ENCODE peak calls at places on chromosomes 16 and 17, in ten cellular contexts. D is substantia nigra; K is left ventricle myocardium inferior; X is right atrium auricular region; H is naive thymus-derived CD4-positive, alpha-beta T cell; I is Peyer's patch; N is neural progenitor cell; E is GM23338; B is ascending aorta; U is psoas muscle. T is an unnamed sample.

GRCh38 chr17:31627960-31628359 is 231.1 kb downstream of the COPRS start:
- DNase-seq in D (no peak), K (no peak), X (no peak), H (no peak), I (no peak), N (no peak), E (no peak), B (no peak), U (no peak), T (no peak)

GRCh38 chr16:23835390-23836077 is at the start of gene PRKCB:
- DNase-seq in D (peak), K (peak), X (no peak), H (peak), I (peak), N (peak), E (peak), B (peak), U (peak), T (peak)

GRCh38 chr16:84324439-84325262 is 30.0 kb downstream of the WFDC1 start:
- DNase-seq in D (no peak), K (no peak), X (no peak), H (no peak), I (no peak), N (no peak), E (no peak), B (no peak), U (no peak), T (no peak)

GRCh38 chr16:61246592-61246991 is 789.6 kb downstream of the CDH8 start:
- DNase-seq in D (no peak), K (no peak), X (no peak), H (no peak), I (no peak), N (no peak), E (no peak), B (no peak), U (no peak), T (no peak)

GRCh38 chr16:88301886-88302285 is 80.9 kb upstream of the ZNF469 start:
- DNase-seq in D (no peak), K (no peak), X (no peak), H (no peak), I (no peak), N (no peak), E (no peak), B (no peak), U (peak), T (no peak)

GRCh38 chr17:79835953-79836951 is 3.0 kb downstream of the CBX4 start:
- DNase-seq in D (no peak), K (no peak), X (no peak), H (no peak), I (peak), N (peak), E (peak), B (no peak), U (no peak), T (peak)

GRCh38 chr16:30893744-30894539 is at the start of gene BCL7C:
- DNase-seq in D (peak), K (peak), X (peak), H (peak), I (peak), N (peak), E (peak), B (peak), U (peak), T (peak)

GRCh38 chr16:1960665-1961630 is 1.6 kb downstream of the NDUFB10 start:
- DNase-seq in D (no peak), K (no peak), X (no peak), H (no peak), I (no peak), N (peak), E (no peak), B (no peak), U (no peak), T (no peak)

GRCh38 chr16:64826374-64826773 is 295.5 kb downstream of the CDH11 start:
- DNase-seq in D (no peak), K (no peak), X (no peak), H (no peak), I (no peak), N (no peak), E (no peak), B (no peak), U (no peak), T (peak)

GRCh38 chr17:75819116-75819515 is 25.1 kb downstream of the UNC13D start:
- DNase-seq in D (no peak), K (no peak), X (no peak), H (no peak), I (no peak), N (no peak), E (no peak), B (no peak), U (peak), T (no peak)

GRCh38 chr17:17097763-17098345 is 55.6 kb downstream of the MPRIP start:
- DNase-seq in D (no peak), K (no peak), X (no peak), H (no peak), I (peak), N (no peak), E (no peak), B (no peak), U (peak), T (no peak)
- H3K27ac ChIP-seq in D (no peak), K (peak), X (peak), H (no peak), I (peak), N (peak), E (peak), B (peak), U (peak), T (peak)

GRCh38 chr16:5035909-5036227 is 2.1 kb upstream of the NAGPA start:
- DNase-seq in D (no peak), K (no peak), X (no peak), H (no peak), I (no peak), N (no peak), E (no peak), B (no peak), U (no peak), T (no peak)

GRCh38 chr16:5032748-5033167 is 977 bp downstream of the NAGPA start:
- DNase-seq in D (no peak), K (no peak), X (no peak), H (no peak), I (peak), N (no peak), E (no peak), B (no peak), U (peak), T (no peak)

GRCh38 chr16:5033256-5034166 is at the start of gene NAGPA:
- DNase-seq in D (peak), K (peak), X (peak), H (peak), I (peak), N (peak), E (peak), B (peak), U (peak), T (peak)

GRCh38 chr16:5034167-5034523 is 410 bp upstream of the NAGPA start:
- DNase-seq in D (no peak), K (no peak), X (no peak), H (no peak), I (no peak), N (no peak), E (no peak), B (no peak), U (no peak), T (no peak)

GRCh38 chr16:5036228-5037156 is 2.8 kb upstream of the NAGPA start:
- DNase-seq in D (no peak), K (no peak), X (no peak), H (no peak), I (peak), N (no peak), E (peak), B (no peak), U (peak), T (no peak)
- H3K27ac ChIP-seq in D (no peak), K (no peak), X (no peak), H (no peak), I (no peak), N (no peak), E (peak), B (no peak), U (no peak), T (no peak)

DNA sequence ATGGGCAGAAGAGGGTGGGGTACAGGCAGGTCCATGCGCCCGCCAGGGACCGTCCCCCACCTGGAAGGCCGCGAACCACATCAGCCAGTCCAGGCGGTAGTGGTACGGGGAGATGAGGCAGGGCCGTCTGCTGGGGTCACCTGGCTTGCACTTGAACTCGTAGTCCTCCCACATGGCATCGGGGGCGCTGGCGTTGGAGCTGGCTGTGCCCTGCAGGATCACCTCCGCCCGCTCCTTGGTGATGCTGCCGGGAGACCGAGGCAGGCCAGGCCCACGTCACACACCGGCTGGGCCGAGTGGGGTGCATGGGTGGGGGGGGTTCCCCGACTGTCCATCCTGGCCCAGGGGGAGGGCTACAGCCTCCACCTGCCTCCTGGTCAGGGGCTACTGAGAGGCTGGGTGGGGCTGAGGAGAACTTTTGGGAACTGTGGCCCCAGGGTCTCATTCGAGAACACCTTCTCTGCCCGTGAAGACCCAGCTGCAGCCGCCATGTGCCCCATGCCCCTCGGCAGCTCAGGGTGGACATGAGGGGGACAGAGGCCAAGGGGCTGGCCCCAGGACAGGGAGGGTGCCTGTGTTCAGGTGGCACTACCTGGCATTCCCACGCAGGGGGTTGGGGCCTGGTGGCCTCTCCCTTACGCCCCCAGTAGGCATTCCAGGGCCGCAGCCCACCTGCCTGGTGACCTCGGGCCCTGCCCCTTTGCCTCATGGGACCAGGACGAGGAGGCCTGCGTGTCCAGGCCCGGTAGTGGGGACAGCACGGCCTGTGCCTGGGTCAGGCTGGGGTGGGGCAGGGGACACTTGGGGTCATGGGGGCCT is 69.5 kb upstream of the GNG13 start:
- DNase-seq in D (no peak), K (no peak), X (no peak), H (no peak), I (no peak), N (no peak), E (no peak), B (no peak), U (peak), T (no peak)
- H3K27ac ChIP-seq in D (no peak), K (no peak), X (no peak), H (no peak), I (no peak), N (no peak), E (no peak), B (no peak), U (no peak), T (no peak)

DNA sequence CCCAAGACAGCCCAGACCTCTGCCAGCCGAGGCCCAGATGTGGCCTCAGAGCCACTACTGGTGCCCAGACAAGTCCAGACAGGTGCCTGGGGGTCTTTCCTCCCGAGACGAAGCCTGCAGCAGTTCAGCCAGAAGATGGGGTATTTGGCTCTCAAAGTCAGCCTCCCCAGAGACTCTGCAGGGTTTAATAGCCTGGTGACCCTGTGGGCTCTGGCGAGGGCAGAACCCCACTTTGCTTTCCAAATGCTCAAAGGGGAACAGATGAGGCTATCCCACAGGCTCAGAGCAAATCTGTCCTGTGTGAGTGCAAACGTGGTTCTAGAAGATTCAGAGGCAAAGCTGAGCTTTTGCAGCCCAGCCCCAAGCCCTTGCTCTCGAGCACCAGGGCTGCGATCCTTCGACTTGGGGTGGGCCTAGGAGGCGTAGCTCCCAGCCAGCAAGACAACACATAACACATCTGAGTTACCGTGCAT is 236.0 kb downstream of the MRTFB start:
- DNase-seq in D (peak), K (no peak), X (no peak), H (no peak), I (no peak), N (peak), E (peak), B (no peak), U (no peak), T (no peak)
- H3K27ac ChIP-seq in D (no peak), K (peak), X (peak), H (peak), I (no peak), N (peak), E (peak), B (peak), U (peak), T (peak)

GRCh38 chr16:75378616-75379015 is 54.7 kb downstream of the CFDP1 start:
- DNase-seq in D (no peak), K (no peak), X (no peak), H (no peak), I (no peak), N (no peak), E (no peak), B (no peak), U (no peak), T (no peak)

GRCh38 chr16:75374388-75374787 is 58.9 kb downstream of the CFDP1 start:
- DNase-seq in D (no peak), K (no peak), X (no peak), H (no peak), I (no peak), N (no peak), E (no peak), B (no peak), U (no peak), T (no peak)

GRCh38 chr16:75377971-75378386 is 55.3 kb downstream of the CFDP1 start:
- DNase-seq in D (peak), K (no peak), X (no peak), H (no peak), I (no peak), N (peak), E (peak), B (no peak), U (no peak), T (no peak)

GRCh38 chr16:75379339-75379738 is 54.0 kb downstream of the CFDP1 start:
- DNase-seq in D (no peak), K (no peak), X (no peak), H (no peak), I (no peak), N (no peak), E (no peak), B (no peak), U (no peak), T (no peak)

DNA sequence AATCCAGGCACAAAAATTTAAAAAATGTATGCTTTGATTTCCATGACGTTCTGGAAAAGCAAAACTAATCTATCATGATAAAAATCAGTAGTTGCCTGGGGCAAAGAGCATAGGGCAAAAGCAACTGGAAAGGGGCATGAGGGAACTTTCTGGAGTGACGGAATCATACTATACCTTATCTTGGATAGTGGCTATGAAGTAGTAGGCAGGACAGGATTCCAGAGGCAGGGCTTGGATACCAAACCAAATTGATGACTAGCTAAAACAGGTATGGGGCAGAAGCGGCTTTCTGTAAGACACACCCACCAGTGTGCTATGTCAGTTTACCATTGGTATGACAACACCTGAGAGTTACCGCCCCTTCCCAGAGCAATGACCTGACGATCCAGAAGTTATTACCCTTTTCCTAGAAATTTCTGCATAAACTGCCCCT is 56.8 kb downstream of the CFDP1 start:
- DNase-seq in D (no peak), K (no peak), X (no peak), H (no peak), I (no peak), N (no peak), E (peak), B (no peak), U (no peak), T (no peak)
- H3K27ac ChIP-seq in D (no peak), K (no peak), X (no peak), H (no peak), I (peak), N (no peak), E (peak), B (no peak), U (no peak), T (peak)

GRCh38 chr17:42530952-42531454 is 5.0 kb upstream of the NAGLU start:
- DNase-seq in D (no peak), K (no peak), X (no peak), H (no peak), I (no peak), N (no peak), E (no peak), B (no peak), U (peak), T (no peak)
- H3K27ac ChIP-seq in D (no peak), K (peak), X (no peak), H (peak), I (peak), N (no peak), E (no peak), B (peak), U (peak), T (no peak)

T was measured in cardiac muscle cell.